ENCODE peak calls at places on chromosome 18, in eight cellular contexts. X, C, Y, B, J, T, O and P are unnamed samples.

GRCh38 chr18:79784071-79784913 is 13.4 kb upstream of the KCNG2 start:
- DNase-seq in O (no peak), Y (no peak), C (no peak), T (no peak), X (no peak), B (no peak), J (no peak), P (no peak)

GRCh38 chr18:3230401-3231334 is 10.9 kb upstream of the MYOM1 start:
- DNase-seq in C (no peak), Y (no peak), X (no peak), B (no peak), T (no peak), J (no peak), O (no peak), P (no peak)

GRCh38 chr18:51668101-51668500 is 470.6 kb upstream of the MEX3C start:
- DNase-seq in B (peak; percentile 33), X (peak; percentile 17), C (no peak), T (peak; percentile 82), J (peak; percentile 72), Y (peak; percentile 60), O (peak; percentile 87), P (no peak)

GRCh38 chr18:59606193-59607175 is 90.7 kb downstream of the CCBE1 start:
- DNase-seq in B (no peak), J (no peak), X (peak; percentile 17), O (no peak), C (peak; percentile 64), T (no peak), Y (no peak), P (no peak)

GRCh38 chr18:56382541-56382940 is 255.9 kb downstream of the TXNL1 start:
- DNase-seq in X (peak; percentile 40), Y (no peak), T (no peak), O (no peak), J (no peak), B (no peak), C (no peak), P (no peak)

GRCh38 chr18:33761363-33761762 is 183.3 kb downstream of the ASXL3 start:
- DNase-seq in O (no peak), X (peak; percentile 8), Y (peak; percentile 23), C (no peak), T (no peak), J (peak; percentile 37), B (no peak), P (no peak)

GRCh38 chr18:75218524-75218923 is 7.9 kb downstream of the TSHZ1 start:
- DNase-seq in Y (no peak), X (no peak), B (no peak), C (no peak), T (no peak), O (no peak), J (peak; percentile 32), P (no peak)

GRCh38 chr18:55579471-55579870 is 8.5 kb downstream of the TCF4 start:
- DNase-seq in T (no peak), O (no peak), X (no peak), Y (no peak), B (no peak), C (no peak), J (no peak), P (no peak)

GRCh38 chr18:2898131-2898640 is 51.4 kb downstream of the EMILIN2 start:
- DNase-seq in B (no peak), X (no peak), T (no peak), J (no peak), C (no peak), O (peak; percentile 48), Y (peak; percentile 87), P (no peak)

GRCh38 chr18:52409732-52410131 is 69.7 kb downstream of the DCC start:
- DNase-seq in X (no peak), B (peak; percentile 20), Y (peak; percentile 76), C (no peak), O (no peak), J (no peak), T (no peak), P (no peak)

GRCh38 chr18:57431512-57432080 is 3.6 kb upstream of the ONECUT2 start:
- DNase-seq in X (no peak), B (no peak), O (no peak), C (no peak), T (no peak), Y (no peak), J (no peak), P (no peak)

GRCh38 chr18:60471652-60472051 is 99.1 kb upstream of the MC4R start:
- DNase-seq in T (no peak), Y (peak; percentile 74), O (no peak), C (no peak), B (no peak), J (no peak), X (no peak), P (no peak)

GRCh38 chr18:11981633-11982366 is 493 bp downstream of the IMPA2 start:
- DNase-seq in Y (peak; percentile 58), B (no peak), X (no peak), C (no peak), O (peak; percentile 68), T (peak; percentile 47), J (peak; percentile 59), P (no peak)

GRCh38 chr18:10514621-10515020 is 11.2 kb upstream of the NAPG start:
- DNase-seq in B (no peak), C (no peak), X (no peak), Y (no peak), T (no peak), J (no peak), O (no peak), P (no peak)

GRCh38 chr18:69725855-69726508 is 221.7 kb downstream of the CD226 start:
- DNase-seq in Y (no peak), B (no peak), C (no peak), X (no peak), O (no peak), J (no peak), T (no peak), P (no peak)

GRCh38 chr18:35703043-35703688 is 121.6 kb downstream of the GALNT1 start:
- DNase-seq in C (no peak), O (no peak), X (no peak), J (no peak), T (no peak), B (no peak), Y (peak; percentile 4), P (no peak)

GRCh38 chr18:36724591-36725001 is 104.2 kb downstream of the TPGS2 start:
- DNase-seq in B (no peak), T (no peak), O (no peak), C (peak; percentile 11), J (no peak), X (no peak), Y (no peak), P (peak; percentile 52)

GRCh38 chr18:43486462-43486861 is 209.2 kb upstream of the SYT4 start:
- DNase-seq in X (no peak), C (no peak), T (no peak), B (no peak), Y (peak; percentile 9), J (no peak), O (no peak), P (no peak)

GRCh38 chr18:35029770-35030169 is 11.4 kb upstream of the MAPRE2 start:
- DNase-seq in J (no peak), X (no peak), Y (peak; percentile 15), B (peak; percentile 31), C (no peak), O (no peak), T (no peak), P (no peak)

GRCh38 chr18:22836932-22837331 is 96.2 kb upstream of the RBBP8 start:
- DNase-seq in C (no peak), T (no peak), Y (no peak), X (no peak), O (no peak), B (no peak), J (no peak), P (no peak)

GRCh38 chr18:10032331-10032979 is 118.6 kb downstream of the VAPA start:
- DNase-seq in X (no peak), O (peak; percentile 71), Y (no peak), B (peak; percentile 48), T (no peak), C (no peak), J (no peak), P (no peak)

GRCh38 chr18:56130481-56130880 is 507.9 kb downstream of the TXNL1 start:
- DNase-seq in B (no peak), T (no peak), C (no peak), J (no peak), O (no peak), Y (no peak), X (no peak), P (no peak)

GRCh38 chr18:75112486-75113096 is 96.3 kb downstream of the PTGR3 start:
- DNase-seq in T (no peak), X (no peak), B (no peak), Y (no peak), J (no peak), C (no peak), O (peak; percentile 13), P (no peak)

GRCh38 chr18:47594063-47594462 is 336.4 kb downstream of the SMAD2 start:
- DNase-seq in Y (no peak), X (no peak), B (no peak), T (no peak), C (no peak), O (no peak), J (no peak), P (no peak)

GRCh38 chr18:6355789-6356589 is 58.7 kb downstream of the L3MBTL4 start:
- DNase-seq in X (no peak), J (no peak), Y (peak; percentile 94), T (no peak), O (no peak), B (peak; percentile 30), C (no peak), P (no peak)

GRCh38 chr18:48161201-48161910 is 230.9 kb upstream of the SMAD2 start:
- DNase-seq in C (peak; percentile 40), O (peak; percentile 88), Y (peak; percentile 78), X (peak; percentile 86), B (peak; percentile 87), T (peak; percentile 89), J (peak; percentile 83), P (no peak)

GRCh38 chr18:3061581-3062416 is 48.9 kb upstream of the LPIN2 start:
- DNase-seq in Y (no peak), T (peak; percentile 1), O (peak; percentile 67), C (no peak), J (no peak), X (no peak), B (no peak), P (no peak)